ENCODE peak calls at places on chromosomes 16 and 17, in four cellular contexts. G is HEK293T, S is trophoblast cell, L is ovary. T is an unnamed sample.

GRCh38 chr16:8851761-8852403 is 16.9 kb downstream of the CARHSP1 start:
- DNase-seq in S (no peak), G (no peak), L (no peak), T (no peak)

GRCh38 chr17:81471804-81472456 is 40.7 kb downstream of the ACTG1 start:
- DNase-seq in S (no peak), L (peak; percentile 73), G (peak; percentile 98), T (peak; percentile 99)

GRCh38 chr16:30136971-30137601 is 14.1 kb upstream of the MAPK3 start:
- DNase-seq in S (no peak), L (no peak), G (no peak), T (no peak)

GRCh38 chr17:35590249-35590824 is 3.2 kb downstream of the AP2B1 start:
- DNase-seq in L (no peak), S (no peak), G (no peak), T (no peak)

GRCh38 chr16:20884240-20884556 is 16.0 kb downstream of the DCUN1D3 start:
- DNase-seq in G (no peak), L (no peak), S (no peak), T (no peak)

GRCh38 chr17:50660887-50661345 is 26.2 kb downstream of the ABCC3 start:
- DNase-seq in S (peak; percentile 71), L (no peak), G (no peak), T (no peak)

GRCh38 chr16:3461120-3461519 is 17.6 kb downstream of the NAA60 start:
- DNase-seq in G (no peak), L (no peak), S (no peak), T (no peak)

GRCh38 chr17:69417545-69418483 is 3.3 kb downstream of the MAP2K6 start:
- DNase-seq in G (peak; percentile 19), L (no peak), S (no peak), T (no peak)

GRCh38 chr17:21043296-21044232 is 753 bp upstream of the USP22 start:
- DNase-seq in G (peak; percentile 70), S (peak; percentile 98), L (peak; percentile 97), T (peak; percentile 99)

GRCh38 chr17:30101686-30102390 is 14.8 kb upstream of the NSRP1 start:
- DNase-seq in S (no peak), L (no peak), G (no peak), T (no peak)

GRCh38 chr17:73297934-73298861 is 13.6 kb downstream of the CDC42EP4 start:
- DNase-seq in G (no peak), S (peak; percentile 35), L (no peak), T (peak; percentile 81)

GRCh38 chr16:12406840-12407690 is 396.6 kb downstream of the CPPED1 start:
- DNase-seq in G (no peak), S (no peak), L (no peak), T (no peak)

GRCh38 chr17:30519707-30520106 is 42.5 kb downstream of the GOSR1 start:
- DNase-seq in L (no peak), G (no peak), S (peak; percentile 77), T (no peak)